ENCODE peak calls at places on chromosome 18, in nine cellular contexts. One of them, this sample, is unnamed.

GRCh38 chr18:57446322-57446721 is 11.1 kb downstream of the ONECUT2 start:
- DNase-seq in sigmoid colon: no peak
- DNase-seq in CD4-positive, CD25-positive, alpha-beta regulatory T cell: no peak
- DNase-seq in A673: no peak
- DNase-seq in CD8-positive, alpha-beta T cell: no peak
- DNase-seq in NCI-H524: no peak
- DNase-seq in aorta: no peak
- DNase-seq in GM13976: peak
- DNase-seq in T-helper 1 cell: no peak
- DNase-seq in this sample: no peak

GRCh38 chr18:13216732-13217465 is 1.7 kb upstream of the LDLRAD4 start:
- DNase-seq in sigmoid colon: peak
- DNase-seq in CD4-positive, CD25-positive, alpha-beta regulatory T cell: peak
- DNase-seq in A673: peak
- DNase-seq in CD8-positive, alpha-beta T cell: peak
- DNase-seq in NCI-H524: no peak
- DNase-seq in aorta: peak
- DNase-seq in GM13976: peak
- DNase-seq in T-helper 1 cell: peak
- DNase-seq in this sample: peak

GRCh38 chr18:52907942-52908341 is 567.9 kb downstream of the DCC start:
- DNase-seq in sigmoid colon: no peak
- DNase-seq in CD4-positive, CD25-positive, alpha-beta regulatory T cell: no peak
- DNase-seq in A673: no peak
- DNase-seq in CD8-positive, alpha-beta T cell: no peak
- DNase-seq in NCI-H524: no peak
- DNase-seq in aorta: no peak
- DNase-seq in GM13976: no peak
- DNase-seq in T-helper 1 cell: no peak
- DNase-seq in this sample: no peak

GRCh38 chr18:709771-710170 is 2.7 kb downstream of the ENOSF1 start:
- DNase-seq in sigmoid colon: no peak
- DNase-seq in CD4-positive, CD25-positive, alpha-beta regulatory T cell: no peak
- DNase-seq in A673: no peak
- DNase-seq in CD8-positive, alpha-beta T cell: no peak
- DNase-seq in NCI-H524: no peak
- DNase-seq in aorta: no peak
- DNase-seq in GM13976: no peak
- DNase-seq in T-helper 1 cell: no peak
- DNase-seq in this sample: no peak

GRCh38 chr18:80104364-80104779 is 4.7 kb upstream of the ADNP2 start:
- DNase-seq in sigmoid colon: no peak
- DNase-seq in CD4-positive, CD25-positive, alpha-beta regulatory T cell: no peak
- DNase-seq in A673: no peak
- DNase-seq in CD8-positive, alpha-beta T cell: no peak
- DNase-seq in NCI-H524: no peak
- DNase-seq in aorta: no peak
- DNase-seq in GM13976: no peak
- DNase-seq in T-helper 1 cell: no peak
- DNase-seq in this sample: no peak

GRCh38 chr18:45111507-45111858 is 430.8 kb downstream of the SETBP1 start:
- DNase-seq in sigmoid colon: no peak
- DNase-seq in CD4-positive, CD25-positive, alpha-beta regulatory T cell: no peak
- DNase-seq in A673: no peak
- DNase-seq in CD8-positive, alpha-beta T cell: no peak
- DNase-seq in NCI-H524: no peak
- DNase-seq in aorta: no peak
- DNase-seq in GM13976: no peak
- DNase-seq in T-helper 1 cell: no peak
- DNase-seq in this sample: no peak

GRCh38 chr18:12868576-12868975 is 15.5 kb downstream of the PTPN2 start:
- DNase-seq in sigmoid colon: no peak
- DNase-seq in CD4-positive, CD25-positive, alpha-beta regulatory T cell: no peak
- DNase-seq in A673: no peak
- DNase-seq in CD8-positive, alpha-beta T cell: no peak
- DNase-seq in NCI-H524: no peak
- DNase-seq in aorta: no peak
- DNase-seq in GM13976: no peak
- DNase-seq in T-helper 1 cell: no peak
- DNase-seq in this sample: no peak

GRCh38 chr18:74289137-74289536 is 2.6 kb downstream of the CYB5A start:
- DNase-seq in sigmoid colon: no peak
- DNase-seq in CD4-positive, CD25-positive, alpha-beta regulatory T cell: no peak
- DNase-seq in A673: no peak
- DNase-seq in CD8-positive, alpha-beta T cell: no peak
- DNase-seq in NCI-H524: no peak
- DNase-seq in aorta: no peak
- DNase-seq in GM13976: no peak
- DNase-seq in T-helper 1 cell: no peak
- DNase-seq in this sample: no peak

GRCh38 chr18:62341423-62341920 is 16.4 kb downstream of the TNFRSF11A start:
- DNase-seq in sigmoid colon: no peak
- DNase-seq in CD4-positive, CD25-positive, alpha-beta regulatory T cell: no peak
- DNase-seq in A673: no peak
- DNase-seq in CD8-positive, alpha-beta T cell: no peak
- DNase-seq in NCI-H524: no peak
- DNase-seq in aorta: no peak
- DNase-seq in GM13976: no peak
- DNase-seq in T-helper 1 cell: no peak
- DNase-seq in this sample: no peak

This sample was measured in activated CD8-positive, alpha-beta memory T cell treated with anti-CD3 and anti-CD28 coated beads, Interleukin-2, amount 50 U/mL, for 48 hours.